ENCODE peak calls at places on chromosomes 12 and 14, in ten cellular contexts. One of them, this sample, is unnamed.

GRCh38 chr14:74932401-74932901 is 9.4 kb upstream of the RPS6KL1 start:
- DNase-seq in foreskin keratinocyte: no peak
- DNase-seq in neural crest cell: no peak
- DNase-seq in GM03348: no peak
- DNase-seq in HAP-1: no peak
- DNase-seq in sciatic nerve: no peak
- DNase-seq in HT1080: peak; percentile 36
- DNase-seq in small intestine: no peak
- DNase-seq in NCI-H1105 treated with DMSO at 0.1 percent for 48 hours: no peak
- DNase-seq in cardiac septum: no peak
- DNase-seq in this sample: no peak

GRCh38 chr14:37599527-37600368 is 4.3 kb downstream of the TTC6 start:
- DNase-seq in GM03348: no peak
- DNase-seq in NCI-H1105 treated with DMSO at 0.1 percent for 48 hours: peak; percentile 84
- DNase-seq in foreskin keratinocyte: no peak
- DNase-seq in sciatic nerve: peak; percentile 53
- DNase-seq in HAP-1: peak; percentile 71
- DNase-seq in neural crest cell: no peak
- DNase-seq in HT1080: no peak
- DNase-seq in small intestine: peak; percentile 16
- DNase-seq in cardiac septum: no peak
- DNase-seq in this sample: no peak

GRCh38 chr12:31322651-31323248 is 3.2 kb downstream of the SINHCAF start:
- DNase-seq in small intestine: peak; percentile 24
- DNase-seq in foreskin keratinocyte: peak; percentile 10
- DNase-seq in HT1080: peak; percentile 87
- DNase-seq in GM03348: no peak
- DNase-seq in neural crest cell: no peak
- DNase-seq in NCI-H1105 treated with DMSO at 0.1 percent for 48 hours: no peak
- DNase-seq in sciatic nerve: no peak
- DNase-seq in HAP-1: peak; percentile 54
- DNase-seq in cardiac septum: no peak
- DNase-seq in this sample: peak; percentile 16

GRCh38 chr12:131264625-131265024 is 310.9 kb downstream of the ADGRD1 start:
- DNase-seq in GM03348: no peak
- DNase-seq in foreskin keratinocyte: no peak
- DNase-seq in HAP-1: no peak
- DNase-seq in small intestine: peak; percentile 7
- DNase-seq in cardiac septum: no peak
- DNase-seq in HT1080: peak; percentile 14
- DNase-seq in NCI-H1105 treated with DMSO at 0.1 percent for 48 hours: peak; percentile 3
- DNase-seq in sciatic nerve: no peak
- DNase-seq in neural crest cell: no peak
- DNase-seq in this sample: no peak

GRCh38 chr14:24430143-24430681 is 458 bp downstream of the KHNYN start:
- DNase-seq in cardiac septum: peak; percentile 91
- DNase-seq in HT1080: peak; percentile 58
- DNase-seq in neural crest cell: peak; percentile 49
- DNase-seq in NCI-H1105 treated with DMSO at 0.1 percent for 48 hours: peak; percentile 56
- DNase-seq in GM03348: peak; percentile 98
- DNase-seq in sciatic nerve: peak; percentile 91
- DNase-seq in small intestine: peak; percentile 60
- DNase-seq in foreskin keratinocyte: no peak
- DNase-seq in HAP-1: peak; percentile 16
- DNase-seq in this sample: peak; percentile 89

GRCh38 chr12:58774731-58775130 is 145.6 kb downstream of the LRIG3 start:
- DNase-seq in sciatic nerve: no peak
- DNase-seq in foreskin keratinocyte: no peak
- DNase-seq in NCI-H1105 treated with DMSO at 0.1 percent for 48 hours: no peak
- DNase-seq in cardiac septum: no peak
- DNase-seq in GM03348: no peak
- DNase-seq in small intestine: no peak
- DNase-seq in HAP-1: no peak
- DNase-seq in neural crest cell: no peak
- DNase-seq in HT1080: no peak
- DNase-seq in this sample: no peak

GRCh38 chr14:31489680-31490079 is 1.8 kb upstream of the GPR33 start:
- DNase-seq in HAP-1: no peak
- DNase-seq in neural crest cell: no peak
- DNase-seq in sciatic nerve: no peak
- DNase-seq in HT1080: no peak
- DNase-seq in small intestine: no peak
- DNase-seq in GM03348: no peak
- DNase-seq in NCI-H1105 treated with DMSO at 0.1 percent for 48 hours: no peak
- DNase-seq in cardiac septum: no peak
- DNase-seq in foreskin keratinocyte: no peak
- DNase-seq in this sample: no peak

GRCh38 chr14:101010293-101010692 is 106.8 kb upstream of the RTL1 start:
- DNase-seq in HAP-1: no peak
- DNase-seq in neural crest cell: no peak
- DNase-seq in sciatic nerve: peak; percentile 25
- DNase-seq in GM03348: no peak
- DNase-seq in HT1080: no peak
- DNase-seq in small intestine: no peak
- DNase-seq in NCI-H1105 treated with DMSO at 0.1 percent for 48 hours: peak; percentile 76
- DNase-seq in foreskin keratinocyte: no peak
- DNase-seq in cardiac septum: peak; percentile 63
- DNase-seq in this sample: no peak

GRCh38 chr12:101490286-101490920 is 15.3 kb downstream of the SPIC start:
- DNase-seq in cardiac septum: no peak
- DNase-seq in HAP-1: peak; percentile 31
- DNase-seq in NCI-H1105 treated with DMSO at 0.1 percent for 48 hours: peak; percentile 52
- DNase-seq in small intestine: peak; percentile 77
- DNase-seq in sciatic nerve: no peak
- DNase-seq in foreskin keratinocyte: no peak
- DNase-seq in HT1080: peak; percentile 15
- DNase-seq in neural crest cell: peak; percentile 6
- DNase-seq in GM03348: no peak
- DNase-seq in this sample: peak; percentile 45

GRCh38 chr12:65454115-65454823 is 175.8 kb downstream of the MSRB3 start:
- DNase-seq in foreskin keratinocyte: no peak
- DNase-seq in neural crest cell: no peak
- DNase-seq in small intestine: no peak
- DNase-seq in NCI-H1105 treated with DMSO at 0.1 percent for 48 hours: no peak
- DNase-seq in cardiac septum: no peak
- DNase-seq in HT1080: no peak
- DNase-seq in HAP-1: no peak
- DNase-seq in sciatic nerve: no peak
- DNase-seq in GM03348: no peak
- DNase-seq in this sample: no peak

GRCh38 chr12:18882690-18883089 is 144.8 kb downstream of the CAPZA3 start:
- DNase-seq in cardiac septum: no peak
- DNase-seq in foreskin keratinocyte: no peak
- DNase-seq in NCI-H1105 treated with DMSO at 0.1 percent for 48 hours: no peak
- DNase-seq in small intestine: no peak
- DNase-seq in GM03348: no peak
- DNase-seq in HAP-1: no peak
- DNase-seq in neural crest cell: no peak
- DNase-seq in sciatic nerve: no peak
- DNase-seq in HT1080: no peak
- DNase-seq in this sample: no peak

GRCh38 chr14:38469156-38469555 is 213.3 kb upstream of the CLEC14A start:
- DNase-seq in neural crest cell: no peak
- DNase-seq in sciatic nerve: no peak
- DNase-seq in HT1080: no peak
- DNase-seq in HAP-1: no peak
- DNase-seq in cardiac septum: no peak
- DNase-seq in foreskin keratinocyte: no peak
- DNase-seq in small intestine: no peak
- DNase-seq in NCI-H1105 treated with DMSO at 0.1 percent for 48 hours: no peak
- DNase-seq in GM03348: peak; percentile 26
- DNase-seq in this sample: no peak

GRCh38 chr14:23123419-23123818 is 4.4 kb upstream of the CEBPE start:
- DNase-seq in HT1080: no peak
- DNase-seq in cardiac septum: no peak
- DNase-seq in small intestine: peak; percentile 93
- DNase-seq in GM03348: peak; percentile 52
- DNase-seq in HAP-1: peak; percentile 27
- DNase-seq in neural crest cell: no peak
- DNase-seq in NCI-H1105 treated with DMSO at 0.1 percent for 48 hours: peak; percentile 10
- DNase-seq in sciatic nerve: no peak
- DNase-seq in foreskin keratinocyte: no peak
- DNase-seq in this sample: peak; percentile 92

GRCh38 chr14:68638817-68639517 is 153.9 kb downstream of the ZFP36L1 start:
- DNase-seq in foreskin keratinocyte: no peak
- DNase-seq in neural crest cell: no peak
- DNase-seq in GM03348: no peak
- DNase-seq in HT1080: no peak
- DNase-seq in sciatic nerve: no peak
- DNase-seq in cardiac septum: peak; percentile 47
- DNase-seq in small intestine: no peak
- DNase-seq in HAP-1: no peak
- DNase-seq in NCI-H1105 treated with DMSO at 0.1 percent for 48 hours: no peak
- DNase-seq in this sample: no peak

GRCh38 chr12:1553987-1554982 is 40.1 kb downstream of the FBXL14 start:
- DNase-seq in sciatic nerve: no peak
- DNase-seq in GM03348: no peak
- DNase-seq in NCI-H1105 treated with DMSO at 0.1 percent for 48 hours: no peak
- DNase-seq in HAP-1: no peak
- DNase-seq in small intestine: no peak
- DNase-seq in foreskin keratinocyte: no peak
- DNase-seq in HT1080: no peak
- DNase-seq in neural crest cell: no peak
- DNase-seq in cardiac septum: no peak
- DNase-seq in this sample: no peak

GRCh38 chr12:49342914-49343731 is 3.6 kb upstream of the DNAJC22 start:
- DNase-seq in sciatic nerve: no peak
- DNase-seq in foreskin keratinocyte: no peak
- DNase-seq in NCI-H1105 treated with DMSO at 0.1 percent for 48 hours: no peak
- DNase-seq in HT1080: no peak
- DNase-seq in HAP-1: no peak
- DNase-seq in cardiac septum: no peak
- DNase-seq in neural crest cell: no peak
- DNase-seq in GM03348: no peak
- DNase-seq in small intestine: no peak
- DNase-seq in this sample: no peak

GRCh38 chr14:73785336-73785833 is 66.2 kb upstream of the PTGR2 start:
- DNase-seq in sciatic nerve: no peak
- DNase-seq in GM03348: peak; percentile 59
- DNase-seq in HT1080: peak; percentile 69
- DNase-seq in cardiac septum: no peak
- DNase-seq in small intestine: peak; percentile 58
- DNase-seq in NCI-H1105 treated with DMSO at 0.1 percent for 48 hours: no peak
- DNase-seq in HAP-1: peak; percentile 60
- DNase-seq in foreskin keratinocyte: no peak
- DNase-seq in neural crest cell: no peak
- DNase-seq in this sample: peak; percentile 53